ENCODE peak calls at places on chromosomes 16 and 17, in four cellular contexts. O is adrenal gland, U is thoracic aorta, M is IMR-90. B is an unnamed sample.

GRCh38 chr17:50062323-50063243 is 6.7 kb downstream of the ITGA3 start:
- DNase-seq in O (peak; percentile 89), U (peak; percentile 77), M (peak; percentile 73), B (peak; percentile 78)

GRCh38 chr17:63798572-63799113 is 24.7 kb downstream of the DDX42 start:
- DNase-seq in O (no peak), U (no peak), M (peak; percentile 8), B (peak; percentile 43)

GRCh38 chr16:73268311-73268997 is 220.5 kb upstream of the ZFHX3 start:
- DNase-seq in O (no peak), U (no peak), M (peak; percentile 16), B (no peak)

GRCh38 chr17:42997390-42997983 is 732 bp upstream of the RPL27 start:
- DNase-seq in O (no peak), U (no peak), M (no peak), B (no peak)

GRCh38 chr16:68478526-68479249 is 30.4 kb upstream of the SMPD3 start:
- DNase-seq in O (no peak), U (no peak), M (no peak), B (no peak)

GRCh38 chr16:85697441-85697840 is 8.7 kb upstream of the GINS2 start:
- DNase-seq in O (no peak), U (no peak), M (no peak), B (no peak)

GRCh38 chr17:28216032-28216431 is 103.0 kb upstream of the TMEM97 start:
- DNase-seq in O (peak; percentile 42), U (no peak), M (no peak), B (no peak)

GRCh38 chr16:89020068-89020924 is 43.3 kb upstream of the CBFA2T3 start:
- DNase-seq in O (no peak), U (no peak), M (no peak), B (no peak)

GRCh38 chr17:15091825-15092224 is 173.3 kb downstream of the PMP22 start:
- DNase-seq in O (no peak), U (no peak), M (no peak), B (peak; percentile 9)

DNA sequence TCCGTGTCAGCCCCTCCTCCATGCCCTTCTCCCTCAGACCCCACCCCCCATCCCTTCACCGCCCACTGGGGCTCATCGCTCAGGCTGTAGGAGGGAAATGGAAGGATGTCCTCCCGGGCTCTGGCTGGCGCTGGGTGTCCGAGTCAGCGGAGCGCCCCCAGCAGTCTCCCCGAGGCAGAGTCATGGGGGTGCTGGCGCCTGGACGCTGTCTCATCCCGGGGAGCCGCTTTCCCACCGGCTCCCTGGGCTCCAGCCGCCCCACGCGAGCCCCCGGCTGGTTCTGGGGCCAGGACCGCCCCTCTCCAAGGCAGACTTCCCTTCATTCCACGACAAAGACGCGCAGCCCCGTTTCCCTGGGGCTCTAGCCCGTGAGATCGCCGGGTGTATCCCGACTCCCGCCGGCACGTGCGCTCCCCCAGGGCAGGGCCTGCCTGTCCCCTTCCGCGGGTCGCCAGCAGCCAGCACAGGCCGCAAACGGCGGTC is 398 bp upstream of the ANTKMT start:
- DNase-seq in O (peak; percentile 74), U (no peak), M (peak; percentile 70), B (peak; percentile 69)
- TF ChIP-seq CTCF in O (no peak), U (no peak), M (peak; percentile 42), B (peak; percentile 9)

DNA sequence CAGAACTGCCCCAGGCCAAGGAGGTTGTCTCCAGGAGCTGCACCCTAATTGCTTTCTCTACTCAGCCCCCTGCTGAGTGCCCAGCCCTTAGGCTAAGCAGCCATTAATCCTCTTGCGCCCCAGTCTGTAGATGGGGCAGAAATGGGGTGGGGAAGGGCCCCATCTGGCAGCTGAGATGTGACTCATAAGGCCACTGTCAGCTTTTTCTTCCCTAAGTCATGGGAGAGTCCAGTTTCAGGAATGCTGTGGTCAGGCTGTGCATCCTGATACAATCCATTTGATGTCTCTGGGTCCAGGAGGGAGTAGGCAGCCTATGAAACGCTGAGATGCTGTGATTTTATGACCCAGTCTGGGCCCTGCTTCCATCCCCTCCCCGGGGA is 12.3 kb downstream of the PLXDC1 start:
- DNase-seq in O (no peak), U (no peak), M (peak; percentile 92), B (peak; percentile 86)
- H3K4me3 ChIP-seq in O (no peak overlapping the region), U (no peak overlapping the region), M (no peak overlapping the region), B (no peak overlapping the region)

GRCh38 chr16:83215417-83216001 is 588.7 kb downstream of the CDH13 start:
- DNase-seq in O (no peak), U (no peak), M (peak; percentile 44), B (peak; percentile 41)
- TF ChIP-seq CTCF in O (peak; percentile 57), U (peak; percentile 55), M (peak; percentile 80), B (peak; percentile 74)

DNA sequence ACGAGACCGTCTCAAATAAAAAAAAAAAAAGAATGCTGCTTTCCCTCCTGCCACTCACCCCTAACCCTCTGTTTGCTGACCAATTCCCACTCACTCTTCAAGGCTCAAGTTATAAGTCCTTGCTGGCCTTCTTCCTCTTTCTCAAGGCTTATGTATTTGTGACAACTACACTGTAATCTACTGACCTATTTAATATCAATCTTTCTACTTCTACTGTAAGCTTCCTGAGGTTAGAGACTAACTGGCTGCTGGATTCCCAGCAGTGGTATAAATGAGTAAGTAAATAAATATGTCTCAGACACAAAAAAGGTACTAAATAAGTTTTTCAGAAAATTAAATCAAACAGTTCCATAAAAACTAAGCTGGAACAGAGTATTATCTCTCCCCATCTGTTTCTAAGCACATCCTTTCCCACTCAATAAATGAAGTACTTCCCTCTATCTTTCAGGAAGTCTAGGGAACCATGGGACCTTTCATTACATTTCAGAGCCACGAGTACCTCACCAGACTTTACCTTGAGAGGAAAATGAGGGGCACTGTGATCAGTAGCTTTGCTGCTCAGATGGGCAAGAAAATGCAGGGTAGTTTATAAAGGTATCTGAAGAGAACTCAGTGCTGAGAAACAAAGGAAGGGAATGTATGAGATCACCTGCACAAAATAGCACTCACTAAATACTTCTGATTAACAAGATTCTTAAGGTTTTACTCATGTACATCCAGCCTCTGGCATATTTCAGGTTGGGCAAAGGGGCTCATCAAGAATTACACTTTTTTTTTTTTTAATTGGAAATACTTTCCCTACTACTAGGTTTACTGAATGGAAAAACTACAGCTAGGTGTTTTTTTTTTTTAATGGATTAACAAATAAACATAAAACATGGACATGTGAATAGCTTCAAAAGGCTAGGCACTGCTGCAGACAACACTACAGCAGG is 10.8 kb downstream of the SSH2 start:
- DNase-seq in O (no peak), U (no peak), M (peak; percentile 58), B (no peak)
- H3K4me3 ChIP-seq in O (no peak overlapping the region), U (no peak overlapping the region), M (no peak overlapping the region), B (no peak overlapping the region)